ENCODE peak calls at places on chromosomes 12 and 14, in ten cellular contexts. Q is upper lobe of right lung, F is hepatocyte, X is prostate gland, Z is gastrocnemius medialis, S is fibroblast of lung, I is transverse colon, B is pancreas, D is GM23248, U is neural progenitor cell. H is an unnamed sample.

GRCh38 chr12:118377005-118377890 is 893 bp downstream of the SUDS3 start:
- DNase-seq in X (no peak), Z (no peak), S (no peak), F (peak; percentile 10), Q (no peak), B (no peak), I (no peak), U (peak; percentile 2), D (peak; percentile 34), H (no peak)

GRCh38 chr14:24816929-24817637 is 183.1 kb upstream of the GZMB start:
- DNase-seq in S (no peak), B (peak; percentile 91), F (peak; percentile 55), Q (no peak), D (no peak), X (no peak), Z (no peak), U (no peak), I (peak; percentile 73), H (no peak)

GRCh38 chr12:87439990-87440827 is 589.0 kb downstream of the C12orf50 start:
- DNase-seq in I (peak; percentile 65), B (no peak), D (peak; percentile 93), Q (no peak), F (peak; percentile 65), X (peak; percentile 54), U (no peak), S (peak; percentile 97), Z (no peak), H (no peak)

GRCh38 chr12:49872381-49872780 is 29.5 kb upstream of the BCDIN3D start:
- DNase-seq in U (no peak), S (no peak), Z (no peak), X (no peak), B (no peak), I (no peak), F (no peak), D (no peak), Q (no peak), H (no peak)

GRCh38 chr12:15558915-15559528 is 230.2 kb downstream of the EPS8 start:
- DNase-seq in X (no peak), Q (no peak), F (no peak), U (no peak), S (peak; percentile 84), Z (no peak), I (no peak), D (peak; percentile 96), B (no peak), H (no peak)

GRCh38 chr12:131908716-131909595 is 14.5 kb downstream of the ULK1 start:
- DNase-seq in I (no peak), F (no peak), Q (no peak), D (no peak), B (no peak), Z (no peak), X (no peak), S (no peak), U (no peak), H (peak; percentile 45)

GRCh38 chr12:17302001-17302400 is 696.0 kb upstream of the LMO3 start:
- DNase-seq in F (no peak), I (no peak), Q (no peak), B (no peak), S (no peak), U (no peak), Z (no peak), D (no peak), X (no peak), H (no peak)

GRCh38 chr12:9951026-9951652 is 19.0 kb upstream of the CLEC2A start:
- DNase-seq in S (no peak), Z (no peak), F (no peak), D (peak; percentile 6), U (no peak), I (peak; percentile 17), Q (no peak), B (no peak), X (no peak), H (no peak)

GRCh38 chr12:49345048-49345839 is 1.4 kb upstream of the DNAJC22 start:
- DNase-seq in S (no peak), Z (no peak), B (no peak), I (peak; percentile 24), U (peak; percentile 81), D (peak; percentile 60), Q (peak; percentile 70), X (no peak), F (peak; percentile 70), H (no peak)

GRCh38 chr12:130162267-130162666 is at the start of gene FZD10:
- DNase-seq in S (peak; percentile 3), Q (peak; percentile 65), F (peak; percentile 67), B (no peak), U (peak; percentile 91), Z (peak; percentile 22), I (peak; percentile 26), D (peak; percentile 50), X (peak; percentile 75), H (no peak)

GRCh38 chr14:64971890-64972785 is at the start of gene RAB15:
- DNase-seq in D (peak; percentile 76), B (peak; percentile 41), F (peak; percentile 72), U (peak; percentile 72), S (peak; percentile 29), Q (peak; percentile 74), I (peak; percentile 32), X (no peak), Z (peak; percentile 11), H (peak; percentile 84)

GRCh38 chr12:108722992-108723766 is 8.1 kb downstream of the CORO1C start:
- DNase-seq in U (no peak), Z (peak; percentile 64), Q (no peak), B (no peak), D (peak; percentile 92), X (no peak), S (peak; percentile 96), F (no peak), I (no peak), H (no peak)

GRCh38 chr12:108419949-108420348 is 80.8 kb upstream of the CMKLR1 start:
- DNase-seq in F (no peak), X (no peak), B (no peak), S (no peak), I (no peak), U (no peak), D (no peak), Q (no peak), Z (no peak), H (no peak)

GRCh38 chr14:52380294-52380693 is 66.2 kb downstream of the PTGER2 start:
- DNase-seq in B (no peak), S (peak; percentile 71), Q (no peak), I (no peak), X (no peak), F (no peak), Z (no peak), D (peak; percentile 81), U (no peak), H (no peak)

GRCh38 chr12:53523131-53523530 is 15.8 kb upstream of the NPFF start:
- DNase-seq in S (no peak), D (peak; percentile 16), Q (no peak), U (no peak), B (no peak), F (no peak), Z (no peak), X (no peak), I (no peak), H (no peak)
- H3K27ac ChIP-seq in S (no peak overlapping the region), D (no peak overlapping the region), Q (no peak overlapping the region), U (no peak overlapping the region), B (no peak overlapping the region), F (no peak overlapping the region), Z (no peak overlapping the region), X (no peak overlapping the region), I (no peak overlapping the region), H (no peak overlapping the region)

DNA sequence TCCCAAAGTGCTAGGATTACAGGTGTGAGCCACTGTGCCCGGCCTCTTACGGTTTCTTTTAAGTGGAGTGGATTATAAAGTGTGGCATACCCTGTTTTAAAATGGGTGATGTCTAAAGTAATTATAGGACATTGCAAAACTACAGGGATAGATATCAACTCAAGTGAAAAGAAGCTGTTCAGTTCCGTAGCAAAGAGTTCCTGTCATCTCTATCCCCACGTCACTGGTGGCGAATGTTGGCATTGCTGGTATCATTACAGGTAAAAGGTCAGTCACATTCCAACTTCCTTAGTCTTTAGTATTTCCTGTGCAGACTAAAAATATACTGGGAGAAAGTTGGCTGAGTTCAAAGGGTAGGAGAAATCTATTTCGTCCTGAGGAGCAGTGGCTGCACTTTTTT is 95.6 kb upstream of the SLC38A2 start:
- DNase-seq in D (no peak), F (no peak), X (no peak), S (peak; percentile 75), I (peak; percentile 32), B (no peak), Q (no peak), U (no peak), Z (peak; percentile 84), H (no peak)
- H3K4me1 ChIP-seq in D (peaks cover 28% of the 10 kb centered on the region), F (peaks cover 12% of the 10 kb centered on the region), X (no peaks in the 10 kb centered on the region), S (peaks cover 15% of the 10 kb centered on the region), I (peaks cover 15% of the 10 kb centered on the region), B (peaks cover 8% of the 10 kb centered on the region), Q (peaks cover 9% of the 10 kb centered on the region), U (no peaks in the 10 kb centered on the region), Z (peaks cover 56% of the 10 kb centered on the region), H (peaks cover 7% of the 10 kb centered on the region)

DNA sequence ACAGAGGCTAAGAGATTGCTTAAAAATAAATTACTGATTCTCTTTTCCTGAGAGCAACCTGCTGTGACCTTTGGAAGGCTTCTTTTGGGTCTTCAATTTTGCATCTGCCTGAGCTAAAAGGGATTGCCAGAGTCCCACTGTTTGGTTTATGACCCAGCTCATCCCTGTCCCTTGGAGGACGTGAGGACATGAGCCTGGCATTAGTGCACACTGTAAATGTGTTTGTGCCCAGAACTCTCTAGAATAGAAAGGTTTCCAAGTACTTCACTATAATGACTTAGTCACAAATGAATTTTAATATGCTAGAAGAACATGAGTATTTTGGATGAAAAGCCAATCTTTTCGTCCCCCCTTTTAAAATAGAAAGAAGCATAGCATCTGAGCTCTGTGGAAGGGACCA is 47.1 kb upstream of the CDKN3 start:
- DNase-seq in Q (no peak), Z (no peak), S (no peak), F (no peak), U (no peak), B (no peak), D (peak; percentile 21), X (no peak), I (no peak), H (no peak)
- H3K4me3 ChIP-seq in Q (peak overlapping the region; percentile 2), Z (peak overlapping the region; percentile 36), S (no peak overlapping the region), F (no peak overlapping the region), U (no peak overlapping the region), B (no peak overlapping the region), D (peak overlapping the region; percentile 70), X (no peak overlapping the region), I (no peak overlapping the region), H (peak overlapping the region; percentile 25)

GRCh38 chr14:58701576-58701975 is 63.8 kb downstream of the DACT1 start:
- DNase-seq in Z (no peak), X (no peak), F (no peak), Q (no peak), D (no peak), U (no peak), S (no peak), I (no peak), B (no peak), H (no peak)

GRCh38 chr14:58702466-58703148 is 64.8 kb downstream of the DACT1 start:
- DNase-seq in S (no peak), Z (no peak), F (no peak), Q (no peak), I (no peak), U (no peak), D (no peak), B (no peak), X (no peak), H (no peak)

GRCh38 chr14:58699656-58700055 is 61.9 kb downstream of the DACT1 start:
- DNase-seq in S (no peak), U (no peak), F (no peak), D (no peak), B (no peak), X (no peak), I (no peak), Q (no peak), Z (no peak), H (no peak)

GRCh38 chr14:58703149-58703509 is 65.4 kb downstream of the DACT1 start:
- DNase-seq in Z (no peak), S (no peak), U (no peak), I (peak; percentile 35), Q (no peak), X (no peak), D (no peak), B (no peak), F (no peak), H (no peak)

GRCh38 chr14:58701156-58701555 is 63.4 kb downstream of the DACT1 start:
- DNase-seq in Q (no peak), Z (no peak), B (no peak), I (no peak), U (no peak), D (no peak), X (no peak), S (no peak), F (no peak), H (no peak)
- H3K27ac ChIP-seq in Q (no peak overlapping the region), Z (no peak overlapping the region), B (no peak overlapping the region), I (no peak overlapping the region), U (no peak overlapping the region), D (no peak overlapping the region), X (no peak overlapping the region), S (no peak overlapping the region), F (no peak overlapping the region), H (no peak overlapping the region)

H was measured in aorta.